ENCODE peak calls at places on chromosomes 5 and 9, in six cellular contexts. G, P, Z, C, A and R are unnamed samples.

GRCh38 chr5:93532370-93532769 is 48.6 kb downstream of the NR2F1-AS1 start:
- DNase-seq in G (peak), P (peak), Z (no peak), C (peak), A (peak), R (peak)

GRCh38 chr5:96758621-96759020 is 49.1 kb downstream of the ERAP1 start:
- DNase-seq in G (no peak), P (no peak), Z (no peak), C (no peak), A (no peak), R (no peak)

GRCh38 chr9:84072621-84073180 is 92.1 kb downstream of the RMI1 start:
- DNase-seq in G (no peak), P (peak), Z (no peak), C (no peak), A (no peak), R (no peak)

GRCh38 chr9:137670391-137671195 is 51.8 kb downstream of the EHMT1 start:
- DNase-seq in G (peak), P (peak), Z (no peak), C (peak), A (peak), R (no peak)

GRCh38 chr5:74376187-74376586 is 264.3 kb downstream of the ENC1 start:
- DNase-seq in G (no peak), P (no peak), Z (no peak), C (no peak), A (no peak), R (no peak)

GRCh38 chr9:32551491-32552049 is 557 bp upstream of the SMIM27 start:
- DNase-seq in G (no peak), P (peak), Z (peak), C (no peak), A (peak), R (no peak)

GRCh38 chr5:41776435-41776834 is 93.8 kb downstream of the OXCT1 start:
- DNase-seq in G (no peak), P (no peak), Z (no peak), C (no peak), A (no peak), R (peak)

GRCh38 chr5:174572591-174572990 is 151.8 kb upstream of the MSX2 start:
- DNase-seq in G (no peak), P (no peak), Z (no peak), C (no peak), A (no peak), R (no peak)

GRCh38 chr9:72294952-72295351 is 70.1 kb downstream of the ZFAND5 start:
- DNase-seq in G (no peak), P (peak), Z (no peak), C (no peak), A (no peak), R (no peak)

GRCh38 chr5:161183559-161183958 is 331.5 kb upstream of the ATP10B start:
- DNase-seq in G (no peak), P (no peak), Z (no peak), C (no peak), A (no peak), R (no peak)

DNA sequence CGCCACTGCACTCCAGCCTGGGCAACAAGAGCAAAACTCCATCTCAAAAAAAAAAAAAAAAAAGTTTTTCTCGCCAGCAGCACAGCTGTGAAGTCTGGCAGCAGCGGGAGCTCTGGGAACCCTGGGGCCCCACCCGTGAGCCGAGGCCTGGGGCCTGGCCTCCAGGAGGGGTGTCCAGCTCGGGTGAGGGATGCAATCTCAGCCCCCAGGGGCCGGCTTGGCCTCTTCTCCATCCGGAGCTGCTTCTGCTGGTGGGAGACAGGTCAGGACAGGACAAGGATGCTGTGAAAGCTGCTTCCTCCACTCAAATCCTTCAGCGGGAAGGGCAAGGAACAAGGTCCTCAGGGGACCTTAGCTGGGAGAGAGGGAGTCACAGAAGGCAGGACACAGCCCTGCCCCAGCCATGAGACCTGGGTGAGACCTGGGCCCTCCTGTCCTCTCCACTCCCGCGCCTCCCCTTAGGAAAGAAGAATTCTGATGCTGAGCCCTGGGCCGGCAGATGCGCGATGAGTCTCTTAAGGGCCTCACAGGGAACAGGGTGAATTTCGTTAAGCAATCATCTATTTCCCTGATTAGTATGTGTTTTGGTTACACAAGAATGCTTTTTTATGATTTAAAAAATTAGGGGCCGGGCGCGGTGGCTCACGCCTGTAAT is 30.6 kb downstream of the PLPP7 start:
- DNase-seq in G (peak), P (no peak), Z (no peak), C (peak), A (peak), R (no peak)
- H3K27ac ChIP-seq in G (peak), P (no peak), Z (no peak), C (peak), A (no peak), R (no peak)

GRCh38 chr5:35485487-35485886 is 132.2 kb upstream of the SPEF2 start:
- DNase-seq in G (no peak), P (no peak), Z (no peak), C (no peak), A (no peak), R (no peak)
- H3K27ac ChIP-seq in G (no peak), P (no peak), Z (no peak), C (no peak), A (no peak), R (no peak)

GRCh38 chr5:32094691-32095090 is 79.4 kb downstream of the GOLPH3 start:
- DNase-seq in G (no peak), P (no peak), Z (no peak), C (no peak), A (no peak), R (no peak)
- H3K27ac ChIP-seq in G (peak), P (no peak), Z (no peak), C (no peak), A (no peak), R (no peak)

GRCh38 chr5:59039003-59039295 is 456.1 kb downstream of the RAB3C start:
- DNase-seq in G (no peak), P (no peak), Z (no peak), C (no peak), A (no peak), R (no peak)
- H3K27ac ChIP-seq in G (peak), P (no peak), Z (peak), C (peak), A (no peak), R (peak)